ENCODE peak calls at places on chromosome 14, in six cellular contexts. Q, I, M, C, W and E are unnamed samples.
A peak's percentile ranks its signal among the peaks of the same experiment; 100 is the strongest.

GRCh38 chr14:50260511-50260910 is 29.1 kb upstream of the SOS2 start:
- DNase-seq in W (peak; percentile 17), Q (peak; percentile 5), C (peak; percentile 12), M (no peak), I (peak; percentile 12), E (no peak)

GRCh38 chr14:54435500-54435981 is 5.6 kb downstream of the CNIH1 start:
- DNase-seq in I (no peak), M (no peak), C (no peak), W (no peak), Q (no peak), E (no peak)

GRCh38 chr14:62736426-62737043 is 308.7 kb downstream of the KCNH5 start:
- DNase-seq in I (no peak), Q (no peak), W (no peak), C (no peak), M (no peak), E (no peak)

GRCh38 chr14:92792885-92793284 is 1.2 kb upstream of the GOLGA5 start:
- DNase-seq in I (no peak), C (no peak), M (no peak), Q (no peak), W (no peak), E (no peak)

GRCh38 chr14:68506645-68507405 is 286.0 kb downstream of the ZFP36L1 start:
- DNase-seq in C (no peak), M (no peak), I (no peak), Q (no peak), W (no peak), E (no peak)

GRCh38 chr14:36946872-36947271 is 225.5 kb downstream of the SLC25A21 start:
- DNase-seq in M (no peak), W (no peak), C (no peak), I (no peak), Q (no peak), E (no peak)

GRCh38 chr14:33646692-33647260 is 304.1 kb downstream of the EGLN3 start:
- DNase-seq in W (no peak), C (no peak), M (no peak), Q (no peak), I (no peak), E (no peak)

GRCh38 chr14:35678403-35679028 is 130.6 kb downstream of the RALGAPA1 start:
- DNase-seq in I (no peak), M (no peak), Q (no peak), W (no peak), C (no peak), E (no peak)

GRCh38 chr14:21768116-21768874 is 94.7 kb upstream of the OR4E1 start:
- DNase-seq in W (peak; percentile 22), M (no peak), Q (no peak), C (peak; percentile 18), I (peak; percentile 22), E (peak; percentile 18)

GRCh38 chr14:61628192-61628591 is 67.1 kb upstream of the HIF1A start:
- DNase-seq in C (no peak), M (no peak), Q (no peak), W (no peak), I (no peak), E (no peak)

GRCh38 chr14:105330491-105330895 is 15.9 kb downstream of the PACS2 start:
- DNase-seq in I (no peak), Q (no peak), C (peak; percentile 17), W (no peak), M (no peak), E (no peak)

GRCh38 chr14:74038015-74038859 is 19.1 kb downstream of the BBOF1 start:
- DNase-seq in Q (peak; percentile 39), M (no peak), I (peak; percentile 30), C (peak; percentile 21), W (peak; percentile 49), E (peak; percentile 63)

GRCh38 chr14:47536341-47536740 is 139.1 kb downstream of the MDGA2 start:
- DNase-seq in Q (no peak), C (no peak), I (no peak), M (no peak), W (no peak), E (no peak)

GRCh38 chr14:96466918-96467317 is 35.3 kb upstream of the PAPOLA start:
- DNase-seq in I (no peak), M (no peak), Q (no peak), C (no peak), W (no peak), E (no peak)